ENCODE peak calls at places on chromosomes 11 and 22, in four cellular contexts. One of them, this sample, is unnamed. For H3K4me1, the result is how much of the 10 kb centered on the place peaks cover.

GRCh38 chr11:113623114-113623513 is 83.0 kb downstream of the TMPRSS5 start:
- DNase-seq in A549: no peak
- DNase-seq in SJSA1: no peak
- DNase-seq in spleen: no peak
- DNase-seq in this sample: no peak

GRCh38 chr11:128135451-128135850 is 451.9 kb downstream of the ETS1 start:
- DNase-seq in spleen: no peak
- DNase-seq in SJSA1: no peak
- DNase-seq in A549: no peak
- DNase-seq in this sample: peak

GRCh38 chr11:10866893-10867331 is 9.1 kb upstream of the ZBED5 start:
- DNase-seq in SJSA1: no peak
- DNase-seq in spleen: no peak
- DNase-seq in A549: no peak
- DNase-seq in this sample: no peak

GRCh38 chr22:23067023-23067650 is 3.2 kb upstream of the GNAZ start:
- DNase-seq in SJSA1: no peak
- DNase-seq in A549: no peak
- DNase-seq in spleen: peak
- DNase-seq in this sample: peak

GRCh38 chr22:41181349-41182241 is 23.5 kb upstream of the L3MBTL2 start:
- DNase-seq in SJSA1: peak
- DNase-seq in spleen: no peak
- DNase-seq in A549: no peak
- DNase-seq in this sample: peak

GRCh38 chr11:35151241-35151640 is 12.3 kb downstream of the CD44 start:
- DNase-seq in A549: no peak
- DNase-seq in spleen: no peak
- DNase-seq in SJSA1: no peak
- DNase-seq in this sample: no peak

GRCh38 chr11:80362578-80362977 is 921.7 kb upstream of the TENM4 start:
- DNase-seq in SJSA1: no peak
- DNase-seq in spleen: no peak
- DNase-seq in A549: no peak
- DNase-seq in this sample: no peak

GRCh38 chr11:70608568-70609314 is 210.4 kb downstream of the CTTN start:
- DNase-seq in SJSA1: no peak
- DNase-seq in A549: no peak
- DNase-seq in spleen: no peak
- DNase-seq in this sample: no peak

GRCh38 chr11:92770419-92770818 is 199.0 kb upstream of the MTNR1B start:
- DNase-seq in spleen: no peak
- DNase-seq in SJSA1: no peak
- DNase-seq in A549: no peak
- DNase-seq in this sample: no peak

GRCh38 chr11:99117603-99118002 is 96.9 kb downstream of the CNTN5 start:
- DNase-seq in SJSA1: no peak
- DNase-seq in A549: no peak
- DNase-seq in spleen: no peak
- DNase-seq in this sample: no peak

GRCh38 chr11:59669611-59670009 is 773 bp upstream of the PATL1 start:
- DNase-seq in SJSA1: no peak
- DNase-seq in spleen: peak
- DNase-seq in A549: no peak
- DNase-seq in this sample: no peak

GRCh38 chr22:46050916-46051614 is 74.1 kb upstream of the WNT7B start:
- DNase-seq in A549: no peak
- DNase-seq in spleen: peak
- DNase-seq in SJSA1: no peak
- DNase-seq in this sample: no peak
- H3K4me1 ChIP-seq in A549: under half
- H3K4me1 ChIP-seq in spleen: half or more
- H3K4me1 ChIP-seq in SJSA1: under half
- H3K4me1 ChIP-seq in this sample: under half

DNA sequence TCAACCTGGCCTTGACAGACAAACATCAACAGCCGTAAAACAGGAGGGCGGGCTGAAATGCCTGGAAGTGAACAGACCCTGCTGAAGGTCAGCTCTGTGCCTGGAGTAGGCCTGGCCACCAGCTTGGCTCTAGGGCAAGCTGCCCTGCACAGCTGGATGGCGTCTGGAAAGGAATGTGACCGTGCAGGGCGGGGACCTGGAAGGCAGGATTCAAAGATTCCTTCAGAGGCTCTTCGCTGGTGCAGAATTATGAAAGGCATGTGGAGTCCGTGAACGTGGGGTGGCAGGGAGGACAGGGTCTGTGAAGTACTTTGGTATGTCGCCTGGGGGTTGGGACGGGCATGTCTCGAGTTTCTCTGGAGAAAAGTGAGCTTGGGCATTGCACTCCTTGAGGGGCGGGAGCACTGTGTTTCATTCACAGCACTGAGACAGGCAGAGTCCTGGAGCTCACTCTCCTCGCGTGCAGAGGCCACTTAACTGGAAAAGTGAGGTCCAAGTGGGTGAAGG is 1.5 kb downstream of the EHD1 start:
- DNase-seq in spleen: peak
- DNase-seq in A549: no peak
- DNase-seq in SJSA1: peak
- DNase-seq in this sample: no peak
- H3K4me1 ChIP-seq in spleen: half or more
- H3K4me1 ChIP-seq in A549: under half
- H3K4me1 ChIP-seq in SJSA1: under half
- H3K4me1 ChIP-seq in this sample: under half

GRCh38 chr22:43315687-43316217 is 27.4 kb downstream of the SCUBE1 start:
- DNase-seq in spleen: no peak
- DNase-seq in A549: no peak
- DNase-seq in SJSA1: peak
- DNase-seq in this sample: no peak

GRCh38 chr22:43312608-43313007 is 30.6 kb downstream of the SCUBE1 start:
- DNase-seq in SJSA1: no peak
- DNase-seq in A549: no peak
- DNase-seq in spleen: peak
- DNase-seq in this sample: no peak

GRCh38 chr22:43310798-43311197 is 32.4 kb downstream of the SCUBE1 start:
- DNase-seq in A549: no peak
- DNase-seq in spleen: peak
- DNase-seq in SJSA1: no peak
- DNase-seq in this sample: no peak

GRCh38 chr22:43314611-43315010 is 28.6 kb downstream of the SCUBE1 start:
- DNase-seq in spleen: no peak
- DNase-seq in SJSA1: no peak
- DNase-seq in A549: no peak
- DNase-seq in this sample: no peak

GRCh38 chr22:43313497-43314474 is 29.4 kb downstream of the SCUBE1 start:
- DNase-seq in spleen: peak
- DNase-seq in A549: no peak
- DNase-seq in SJSA1: no peak
- DNase-seq in this sample: peak
- H3K4me1 ChIP-seq in spleen: under half
- H3K4me1 ChIP-seq in A549: under half
- H3K4me1 ChIP-seq in SJSA1: under half
- H3K4me1 ChIP-seq in this sample: under half

DNA sequence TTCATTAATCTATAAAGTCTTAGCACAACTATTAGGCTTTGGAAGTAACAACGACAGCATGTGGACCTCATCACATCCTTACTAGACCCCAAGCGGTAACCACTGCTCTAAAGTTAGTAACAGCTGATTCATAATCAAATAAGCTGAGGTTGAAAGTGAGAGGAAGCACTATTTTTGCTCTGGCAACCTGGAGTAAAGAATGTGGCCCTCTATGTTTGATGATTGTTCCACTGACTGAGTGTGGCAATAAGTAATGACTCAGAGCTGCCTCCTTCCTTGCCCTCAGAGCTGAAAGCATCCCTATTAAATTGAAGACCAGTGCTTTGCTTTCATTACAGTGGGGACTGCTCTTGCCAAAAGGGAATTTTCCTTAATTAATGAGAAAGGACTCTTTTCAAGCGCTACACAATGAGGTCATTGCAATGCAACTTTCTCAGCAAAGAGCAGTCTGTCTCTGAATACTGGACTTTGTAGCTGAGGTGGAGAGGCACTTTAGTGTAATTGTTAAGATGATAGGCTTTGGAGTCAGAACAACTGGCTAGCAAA is 906.1 kb upstream of the RAG2 start:
- DNase-seq in spleen: no peak
- DNase-seq in A549: no peak
- DNase-seq in SJSA1: peak
- DNase-seq in this sample: peak
- H3K4me1 ChIP-seq in spleen: under half
- H3K4me1 ChIP-seq in A549: under half
- H3K4me1 ChIP-seq in SJSA1: under half
- H3K4me1 ChIP-seq in this sample: under half

GRCh38 chr11:67288198-67288451 is 978 bp upstream of the ANKRD13D start:
- DNase-seq in A549: no peak
- DNase-seq in spleen: no peak
- DNase-seq in SJSA1: no peak
- DNase-seq in this sample: no peak

GRCh38 chr11:67289226-67289650 is at the start of gene ANKRD13D:
- DNase-seq in A549: no peak
- DNase-seq in SJSA1: peak
- DNase-seq in spleen: peak
- DNase-seq in this sample: no peak

GRCh38 chr11:67290801-67291200 is 1.7 kb downstream of the ANKRD13D start:
- DNase-seq in spleen: peak
- DNase-seq in A549: no peak
- DNase-seq in SJSA1: no peak
- DNase-seq in this sample: no peak

GRCh38 chr11:67288452-67289225 is 464 bp upstream of the ANKRD13D start:
- DNase-seq in spleen: peak
- DNase-seq in SJSA1: peak
- DNase-seq in A549: peak
- DNase-seq in this sample: peak

DNA sequence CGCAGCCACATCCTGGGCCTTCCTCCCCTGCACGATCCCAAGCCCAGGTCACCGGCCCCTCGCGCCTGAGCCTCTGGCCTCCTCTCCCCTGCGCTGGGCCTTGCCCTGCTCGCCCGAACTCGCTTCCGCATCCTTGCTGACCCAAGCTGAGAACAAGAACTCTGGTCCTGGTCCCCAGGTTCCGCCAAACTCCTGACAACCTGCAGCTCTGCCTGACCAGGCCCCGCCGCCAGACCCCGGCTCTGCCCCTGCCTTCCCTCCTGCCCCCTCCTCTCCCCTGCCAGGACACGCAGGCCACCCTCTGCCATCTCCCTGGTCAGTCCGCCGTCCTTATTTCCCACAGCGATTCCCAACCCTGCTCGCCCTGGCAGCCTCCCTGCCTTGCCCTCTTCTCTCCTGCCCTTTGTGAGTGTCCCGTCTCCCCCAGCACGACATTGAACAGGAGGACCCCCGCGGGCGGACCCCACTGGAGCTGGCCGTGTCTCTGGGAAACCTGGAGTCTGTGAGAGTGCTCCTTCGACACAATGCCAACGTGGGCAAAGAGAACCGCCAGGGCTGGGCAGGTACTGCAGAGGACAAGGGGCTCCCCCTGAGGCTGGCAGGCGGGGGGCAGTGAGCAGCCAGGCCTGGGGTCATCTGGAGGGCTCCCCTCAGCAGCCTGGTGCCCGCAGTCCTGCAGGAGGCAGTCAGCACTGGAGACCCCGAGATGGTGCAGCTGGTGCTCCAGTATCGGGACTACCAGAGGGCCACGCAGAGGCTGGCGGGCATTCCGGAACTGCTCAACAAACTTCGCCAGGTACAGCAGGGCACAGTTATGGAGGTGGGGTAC is 762 bp downstream of the ANKRD13D start:
- DNase-seq in spleen: peak
- DNase-seq in A549: no peak
- DNase-seq in SJSA1: peak
- DNase-seq in this sample: no peak
- H3K4me1 ChIP-seq in spleen: half or more
- H3K4me1 ChIP-seq in A549: under half
- H3K4me1 ChIP-seq in SJSA1: under half
- H3K4me1 ChIP-seq in this sample: under half

GRCh38 chr22:17779286-17780115 is 5.2 kb upstream of the BID start:
- DNase-seq in spleen: peak
- DNase-seq in A549: no peak
- DNase-seq in SJSA1: no peak
- DNase-seq in this sample: no peak
- H3K4me1 ChIP-seq in spleen: half or more
- H3K4me1 ChIP-seq in A549: under half
- H3K4me1 ChIP-seq in SJSA1: under half
- H3K4me1 ChIP-seq in this sample: under half

DNA sequence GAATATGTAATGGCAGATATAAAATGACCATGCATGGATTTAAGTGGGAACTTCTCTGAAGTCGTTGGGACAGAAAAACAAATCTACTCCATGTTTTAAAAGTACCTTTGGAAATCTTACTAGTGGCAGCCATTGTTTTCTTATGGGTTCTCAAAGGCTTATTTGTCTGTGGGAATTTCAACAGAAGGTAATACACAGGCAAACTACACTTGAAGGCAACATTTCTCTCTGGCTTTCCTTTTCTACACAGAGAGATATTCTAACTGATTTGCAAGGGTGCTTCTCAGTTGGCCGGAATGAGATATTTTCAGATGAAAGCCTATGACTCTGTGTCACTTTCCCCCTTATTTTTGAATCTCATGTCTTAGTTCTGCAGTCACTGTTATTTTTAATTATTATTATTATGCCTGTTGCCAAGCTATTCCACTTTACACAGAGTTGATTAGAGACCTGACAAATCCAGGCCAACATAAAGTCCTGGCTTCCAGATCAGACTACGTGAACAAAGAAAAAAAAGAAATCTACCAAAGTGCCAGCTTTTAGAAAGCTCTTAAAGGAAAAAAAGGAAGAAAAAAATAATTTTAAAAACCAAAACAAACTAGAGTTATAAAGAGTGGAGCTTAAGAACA is 18.9 kb upstream of the PSMA1 start:
- DNase-seq in A549: no peak
- DNase-seq in SJSA1: no peak
- DNase-seq in spleen: no peak
- DNase-seq in this sample: no peak
- H3K4me1 ChIP-seq in A549: under half
- H3K4me1 ChIP-seq in SJSA1: under half
- H3K4me1 ChIP-seq in spleen: under half
- H3K4me1 ChIP-seq in this sample: under half

DNA sequence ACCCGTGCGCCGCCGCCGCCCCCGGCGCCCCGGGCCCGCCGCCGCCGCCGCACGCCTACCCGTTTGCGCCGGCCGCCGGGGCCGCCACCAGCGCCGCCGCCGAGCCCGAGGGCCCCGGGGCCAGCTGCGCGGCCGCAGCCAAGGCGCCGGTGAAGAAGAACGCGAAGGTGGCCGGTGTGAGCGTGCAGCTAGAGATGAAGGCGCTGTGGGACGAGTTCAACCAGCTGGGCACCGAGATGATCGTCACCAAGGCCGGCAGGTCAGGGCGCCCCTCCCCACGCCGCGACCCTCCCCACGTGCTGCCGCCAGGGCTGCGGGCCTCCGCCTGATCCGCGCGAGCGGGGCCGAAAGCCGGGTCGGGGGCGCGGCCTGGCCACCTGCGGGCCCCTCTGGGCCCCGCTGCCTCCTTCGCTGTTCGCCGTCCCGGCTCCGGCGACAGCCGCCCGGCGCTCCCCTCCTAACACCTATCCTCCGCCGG is 483 bp downstream of the TBX1 start:
- DNase-seq in SJSA1: no peak
- DNase-seq in A549: no peak
- DNase-seq in spleen: no peak
- DNase-seq in this sample: peak
- H3K4me1 ChIP-seq in SJSA1: under half
- H3K4me1 ChIP-seq in A549: under half
- H3K4me1 ChIP-seq in spleen: under half
- H3K4me1 ChIP-seq in this sample: under half

This sample was measured in SJCRH30.